ENCODE peak calls at places on chromosome X, in seven cellular contexts. Q, H, M, T, J, O and B are unnamed samples.

GRCh38 chrX:13110427-13111324 is 66.3 kb upstream of the FAM9C start:
- DNase-seq in T (no peak), Q (peak; percentile 88), J (no peak), O (peak; percentile 62), M (no peak), H (no peak), B (no peak)

GRCh38 chrX:120790118-120790517 is 85.5 kb downstream of the CT47B1 start:
- DNase-seq in H (no peak), J (peak; percentile 32), M (peak; percentile 15), Q (peak; percentile 76), O (peak; percentile 33), T (no peak), B (peak; percentile 23)

GRCh38 chrX:97446298-97446882 is 562.7 kb downstream of the RPA4 start:
- DNase-seq in O (no peak), J (no peak), M (no peak), H (no peak), Q (peak; percentile 0), T (no peak), B (no peak)

GRCh38 chrX:53116101-53116500 is 22.2 kb downstream of the KANTR start:
- DNase-seq in M (no peak), T (no peak), J (no peak), Q (peak; percentile 56), O (no peak), H (no peak), B (no peak)

GRCh38 chrX:1246816-1247215 is 21.8 kb upstream of the CSF2RA start:
- DNase-seq in O (peak; percentile 72), Q (peak; percentile 25), M (peak; percentile 80), J (peak; percentile 76), T (peak; percentile 67), H (peak; percentile 67), B (peak; percentile 83)

GRCh38 chrX:82666355-82666754 is 841.7 kb upstream of the POU3F4 start:
- DNase-seq in H (no peak), Q (no peak), M (no peak), T (no peak), J (no peak), O (no peak), B (no peak)

GRCh38 chrX:37765507-37765906 is 14.4 kb upstream of the CYBB start:
- DNase-seq in O (no peak), T (no peak), M (no peak), H (no peak), Q (no peak), J (no peak), B (no peak)

GRCh38 chrX:41561045-41561444 is 113.9 kb downstream of the NYX start:
- DNase-seq in Q (peak; percentile 68), T (no peak), J (peak; percentile 33), O (peak; percentile 5), M (peak; percentile 28), H (no peak), B (no peak)

GRCh38 chrX:35351212-35351611 is 408.6 kb downstream of the FAM47B start:
- DNase-seq in T (no peak), H (no peak), O (no peak), M (no peak), J (no peak), Q (no peak), B (no peak)

GRCh38 chrX:129689881-129690280 is 35.1 kb upstream of the APLN start:
- DNase-seq in Q (no peak), M (no peak), H (no peak), O (no peak), J (no peak), T (no peak), B (no peak)

GRCh38 chrX:13533726-13534125 is 35.7 kb upstream of the EGFL6 start:
- DNase-seq in H (no peak), J (no peak), Q (peak; percentile 72), M (no peak), O (no peak), T (no peak), B (no peak)

GRCh38 chrX:1581132-1581531 is 10.3 kb upstream of the AKAP17A start:
- DNase-seq in O (peak; percentile 71), Q (no peak), H (no peak), J (peak; percentile 63), T (no peak), M (no peak), B (peak; percentile 54)

DNA sequence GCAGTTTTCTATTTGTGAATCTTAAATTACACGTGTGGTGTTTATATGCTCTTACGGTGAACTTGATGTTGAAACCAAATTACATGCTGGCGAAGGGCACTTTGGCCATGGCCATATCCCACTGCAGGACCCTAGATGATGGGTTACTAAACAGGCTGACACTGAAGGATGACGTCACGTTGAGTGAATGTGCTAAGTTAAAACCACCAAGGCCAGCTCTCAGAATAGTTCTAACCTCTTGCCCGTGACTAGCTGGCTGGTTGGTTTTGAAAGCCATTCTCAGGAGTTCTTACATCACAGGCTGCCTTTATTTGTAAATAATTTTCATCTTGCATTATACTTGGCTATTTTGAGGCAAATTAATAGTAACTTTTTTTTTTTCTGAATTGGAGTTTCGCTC is 41.3 kb upstream of the PHEX start:
- DNase-seq in T (no peak), O (no peak), M (no peak), Q (no peak), J (no peak), H (no peak), B (no peak)
- TF ChIP-seq CTCF in T (no peak), O (no peak), M (no peak), Q (no peak), J (no peak), H (no peak), B (no peak)

DNA sequence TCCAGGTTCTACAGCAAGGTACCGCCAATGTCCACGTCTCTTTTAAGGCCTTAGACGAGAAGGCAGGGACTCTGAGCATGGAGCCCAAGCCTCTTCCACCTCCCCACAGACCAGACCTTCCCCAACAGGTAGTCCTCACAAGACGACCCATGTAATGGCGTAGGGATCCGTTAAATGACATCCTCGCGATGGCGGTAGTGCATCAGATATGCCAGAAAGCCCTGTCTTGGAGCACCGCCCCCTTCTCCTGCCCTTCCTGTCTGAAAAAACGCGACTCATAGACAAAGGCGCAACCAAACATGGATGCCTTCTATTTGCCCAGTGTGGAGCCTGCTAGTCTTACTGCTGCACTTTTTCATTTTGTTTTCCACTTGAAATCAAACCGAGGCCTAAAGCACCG is 185.4 kb downstream of the OR13H1 start:
- DNase-seq in T (peak; percentile 85), O (no peak), H (no peak), Q (no peak), J (no peak), M (peak; percentile 71), B (no peak)
- TF ChIP-seq CTCF in T (no peak), O (no peak), H (peak; percentile 21), Q (no peak), J (no peak), M (peak; percentile 30), B (no peak)

GRCh38 chrX:132737743-132738142 is 220.7 kb downstream of the HS6ST2 start:
- DNase-seq in Q (no peak), J (no peak), O (no peak), M (no peak), T (no peak), H (no peak), B (no peak)

GRCh38 chrX:132741706-132742105 is 216.7 kb downstream of the HS6ST2 start:
- DNase-seq in J (no peak), H (no peak), T (no peak), M (no peak), Q (no peak), O (no peak), B (no peak)

GRCh38 chrX:132743086-132743485 is 215.3 kb downstream of the HS6ST2 start:
- DNase-seq in M (no peak), O (no peak), T (no peak), Q (no peak), H (no peak), J (no peak), B (no peak)

GRCh38 chrX:132738951-132739350 is 219.5 kb downstream of the HS6ST2 start:
- DNase-seq in M (no peak), Q (no peak), O (no peak), H (no peak), J (no peak), T (no peak), B (no peak)

DNA sequence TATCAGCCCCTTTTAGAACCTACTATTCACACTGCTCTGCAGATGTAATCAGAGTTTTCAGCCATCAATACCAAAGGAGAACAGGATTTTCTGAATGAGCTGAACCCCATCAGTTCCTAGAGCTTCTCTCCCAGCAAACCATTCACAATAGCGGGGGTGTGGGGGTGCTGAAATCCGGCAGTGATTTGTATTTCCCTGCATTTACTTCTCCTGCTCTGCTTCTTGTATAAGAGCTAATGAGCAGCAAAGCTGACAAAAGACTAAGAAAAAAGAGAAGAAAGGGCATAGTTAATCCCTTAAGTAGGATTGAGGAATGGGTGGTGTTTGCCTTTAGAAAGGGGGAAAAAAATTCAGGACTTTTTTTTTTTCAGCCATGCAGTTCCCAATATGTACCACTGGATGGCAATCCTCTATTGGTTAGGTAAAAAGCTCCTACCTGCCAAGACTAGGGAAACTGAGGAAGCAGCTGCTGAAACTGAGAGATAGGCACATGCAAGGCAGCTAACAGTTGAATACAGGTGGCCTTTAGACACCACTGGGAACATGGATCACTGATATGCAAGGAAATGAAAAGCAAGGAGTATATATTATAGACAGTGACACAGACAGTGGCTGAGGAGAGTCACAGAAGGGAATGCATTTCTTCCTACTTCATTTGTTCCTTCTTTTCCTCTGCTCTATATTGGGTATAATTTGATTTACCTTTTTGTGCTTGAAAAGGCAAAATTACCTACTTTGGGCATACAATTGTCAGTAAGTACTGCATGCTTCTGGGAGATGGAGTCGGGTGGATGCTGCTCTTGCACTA is 217.9 kb downstream of the HS6ST2 start:
- DNase-seq in H (no peak), J (no peak), O (no peak), Q (no peak), T (no peak), M (no peak), B (no peak)
- TF ChIP-seq CTCF in H (no peak), J (no peak), O (peak; percentile 38), Q (peak; percentile 54), T (peak; percentile 22), M (peak; percentile 72), B (peak; percentile 85)

GRCh38 chrX:138485224-138485623 is 226.3 kb downstream of the FGF13 start:
- DNase-seq in M (no peak), H (no peak), T (no peak), Q (no peak), O (no peak), J (no peak), B (no peak)
- TF ChIP-seq CTCF in M (no peak), H (no peak), T (no peak), Q (no peak), O (no peak), J (no peak), B (no peak)